ENCODE peak calls at places on chromosomes 5 and 9, in four cellular contexts. L, K, E and H are unnamed samples.

GRCh38 chr9:70988551-70988950 is 132.9 kb downstream of the TRPM3 start:
- DNase-seq in L (no peak), E (no peak), K (no peak), H (no peak)

GRCh38 chr5:53350991-53351770 is 129.2 kb upstream of the FST start:
- DNase-seq in L (peak), E (no peak), K (no peak), H (no peak)

GRCh38 chr9:137295313-137296213 is 6.5 kb downstream of the NRARP start:
- DNase-seq in L (peak), E (peak), K (peak), H (no peak)

GRCh38 chr5:155867531-155868088 is 459.4 kb upstream of the SGCD start:
- DNase-seq in L (no peak), E (no peak), K (no peak), H (no peak)

GRCh38 chr9:137029058-137029922 is 1.3 kb upstream of the ABCA2 start:
- DNase-seq in E (peak), L (peak), K (peak), H (peak)

GRCh38 chr5:35803221-35803651 is 53.5 kb upstream of the IL7R start:
- DNase-seq in K (no peak), E (peak), L (peak), H (no peak)

GRCh38 chr5:176822426-176823075 is 12.2 kb downstream of the UNC5A start:
- DNase-seq in L (no peak), K (no peak), E (peak), H (no peak)

GRCh38 chr9:111013250-111013649 is 25.0 kb downstream of the LPAR1 start:
- DNase-seq in L (peak), K (no peak), E (no peak), H (no peak)

GRCh38 chr5:133381041-133381440 is 231.3 kb downstream of the FSTL4 start:
- DNase-seq in K (no peak), L (no peak), E (no peak), H (no peak)

GRCh38 chr9:133078486-133078885 is 16.7 kb downstream of the CEL start:
- DNase-seq in E (no peak), K (no peak), L (no peak), H (no peak)

GRCh38 chr9:127418037-127418471 is 6.1 kb upstream of the ZNF79 start:
- DNase-seq in E (no peak), L (peak), K (peak), H (no peak)

GRCh38 chr5:132310141-132310834 is 16.1 kb downstream of the SLC22A4 start:
- DNase-seq in K (no peak), L (no peak), E (no peak), H (no peak)

GRCh38 chr9:129319076-129319937 is 141.2 kb upstream of the IER5L start:
- DNase-seq in E (no peak), K (no peak), L (no peak), H (peak)

GRCh38 chr5:176639981-176640380 is 7.3 kb upstream of the TSPAN17 start:
- DNase-seq in K (no peak), L (no peak), E (no peak), H (no peak)

GRCh38 chr5:1463326-1464095 is 18.3 kb upstream of the SLC6A3 start:
- DNase-seq in E (no peak), K (no peak), L (no peak), H (no peak)

GRCh38 chr9:80605129-80605528 is 1033.4 kb downstream of the TLE4 start:
- DNase-seq in E (peak), K (no peak), L (peak), H (no peak)

GRCh38 chr5:72163349-72163983 is 56.2 kb downstream of the MAP1B start:
- DNase-seq in E (no peak), K (no peak), L (no peak), H (no peak)

GRCh38 chr5:177473461-177473991 is at the start of gene DBN1:
- DNase-seq in E (peak), K (no peak), L (peak), H (peak)

GRCh38 chr9:123002754-123003153 is 30.7 kb upstream of the GPR21 start:
- DNase-seq in L (peak), E (no peak), K (no peak), H (no peak)

GRCh38 chr9:114319147-114319546 is 3.8 kb upstream of the ORM1 start:
- DNase-seq in E (no peak), L (no peak), K (no peak), H (peak)

GRCh38 chr5:169174923-169175322 is 126.0 kb downstream of the SLIT3 start:
- DNase-seq in L (no peak), K (no peak), E (no peak), H (no peak)

GRCh38 chr9:126373241-126373640 is 46.6 kb downstream of the MVB12B start:
- DNase-seq in K (no peak), L (no peak), E (no peak), H (no peak)

DNA sequence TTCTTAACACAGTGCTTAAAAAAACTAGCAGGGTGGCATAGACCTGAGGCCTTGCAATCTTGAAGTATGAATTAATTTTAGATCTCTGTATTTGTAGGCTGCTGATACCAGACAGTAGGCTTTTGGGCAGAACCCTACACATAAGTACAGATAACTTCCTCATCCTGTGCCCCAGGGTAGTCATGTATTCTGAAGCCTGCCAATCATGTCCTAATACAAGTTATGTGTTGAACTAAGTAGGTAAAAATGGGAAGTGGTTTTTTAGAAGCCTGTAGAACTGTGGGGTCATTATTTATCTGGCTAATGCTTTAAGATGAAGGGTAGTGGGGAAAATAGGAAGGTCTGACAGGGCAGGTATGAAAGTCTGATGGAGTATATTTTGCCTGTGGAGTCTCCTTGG is 9.3 kb downstream of the CD180 start:
- DNase-seq in L (no peak), E (no peak), K (peak), H (no peak)
- H3K27ac ChIP-seq in L (no peak), E (no peak), K (no peak), H (no peak)

DNA sequence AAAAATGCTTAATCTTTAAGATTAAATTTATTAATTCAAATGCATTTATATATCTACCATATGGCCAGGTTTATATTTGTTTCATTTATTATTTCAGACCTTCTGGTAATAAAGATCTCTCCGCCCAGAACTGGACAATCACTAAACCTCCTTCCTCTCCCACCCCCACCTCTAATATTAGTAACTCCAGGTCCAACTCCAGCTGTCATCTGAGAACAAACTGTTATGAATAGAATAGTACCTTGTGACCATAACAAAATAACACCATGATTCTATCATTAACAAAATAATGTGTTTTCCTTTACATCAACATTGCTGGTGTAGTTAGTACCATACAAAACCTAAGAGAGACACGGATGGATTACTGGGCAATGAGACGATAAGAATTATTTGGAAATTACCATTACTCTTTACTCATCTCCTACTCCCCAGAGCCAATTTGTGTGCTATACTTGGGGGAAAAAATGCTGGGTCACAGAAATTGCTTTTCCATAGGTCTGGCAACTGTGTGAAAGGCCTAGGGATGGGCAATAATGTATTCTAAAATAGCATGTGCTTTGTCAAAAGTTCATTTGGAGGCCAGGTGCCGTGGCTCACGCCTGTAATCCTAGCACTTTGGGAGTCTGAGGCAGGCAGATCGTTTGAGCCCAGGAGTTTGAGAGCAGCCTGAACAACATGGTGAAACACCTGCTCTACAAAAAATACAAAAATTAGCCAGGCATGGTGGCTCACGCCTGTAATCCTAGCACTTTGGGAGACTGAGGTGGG is 186.1 kb downstream of the ENC1 start:
- DNase-seq in K (no peak), E (no peak), L (no peak), H (no peak)
- H3K27ac ChIP-seq in K (no peak), E (no peak), L (no peak), H (no peak)

GRCh38 chr9:21558079-21558478 is 76.0 kb upstream of the IFNE start:
- DNase-seq in E (no peak), K (no peak), L (no peak), H (no peak)
- H3K27ac ChIP-seq in E (no peak), K (no peak), L (no peak), H (no peak)

GRCh38 chr9:69019808-69020207 is 5.9 kb upstream of the PRKACG start:
- DNase-seq in K (peak), E (no peak), L (no peak), H (no peak)
- H3K27ac ChIP-seq in K (peak), E (no peak), L (no peak), H (no peak)

GRCh38 chr5:124922255-124922975 is 176.0 kb upstream of the ZNF608 start:
- DNase-seq in L (no peak), K (no peak), E (no peak), H (no peak)

GRCh38 chr5:124921694-124922093 is 175.3 kb upstream of the ZNF608 start:
- DNase-seq in K (no peak), L (no peak), E (no peak), H (no peak)

GRCh38 chr5:124924729-124925128 is 178.3 kb upstream of the ZNF608 start:
- DNase-seq in E (no peak), K (no peak), L (no peak), H (no peak)

GRCh38 chr5:124920909-124921666 is 174.6 kb upstream of the ZNF608 start:
- DNase-seq in L (no peak), K (no peak), E (no peak), H (no peak)

DNA sequence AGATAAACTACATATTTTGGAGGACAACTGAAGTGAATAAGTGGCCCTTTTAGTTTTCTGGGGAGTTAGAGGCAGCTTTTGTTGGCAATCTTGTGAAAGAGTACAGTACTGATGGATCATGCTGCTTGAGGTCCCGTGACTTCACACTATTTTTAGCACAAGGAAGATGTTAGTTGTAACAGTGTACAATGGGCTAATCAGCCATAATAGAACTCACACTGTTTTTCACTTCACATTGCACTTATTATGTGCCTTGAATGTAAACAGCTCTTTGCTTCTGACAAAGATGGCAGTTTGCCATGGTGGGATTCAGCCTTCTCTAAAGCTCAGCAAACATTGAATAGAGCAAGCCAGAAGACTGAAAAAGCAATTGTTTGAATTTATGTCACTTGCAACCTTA is 176.7 kb upstream of the ZNF608 start:
- DNase-seq in E (peak), L (peak), K (no peak), H (no peak)
- H3K27ac ChIP-seq in E (no peak), L (no peak), K (no peak), H (peak)